ENCODE peak calls at places on chromosomes 1 and 21, in nine cellular contexts. Y, E, I, Q, X, N, C, V and M are unnamed samples.

GRCh38 chr1:203252678-203253077 is 23.2 kb upstream of the CHIT1 start:
- DNase-seq in Y (no peak), E (no peak), I (no peak), Q (no peak), X (no peak), N (no peak), C (no peak), V (no peak), M (no peak)

GRCh38 chr1:204505674-204506073 is 10.5 kb upstream of the MDM4 start:
- DNase-seq in Y (no peak), E (no peak), I (no peak), Q (no peak), X (no peak), N (no peak), C (no peak), V (no peak), M (no peak)

GRCh38 chr1:15584489-15585363 is at the start of gene AGMAT:
- DNase-seq in Y (peak; percentile 50), E (no peak), I (peak; percentile 78), Q (peak; percentile 51), X (peak; percentile 27), N (peak; percentile 62), C (no peak), V (no peak), M (no peak)

GRCh38 chr1:32465541-32466002 is 700 bp downstream of the ZBTB8B start:
- DNase-seq in Y (no peak), E (no peak), I (no peak), Q (no peak), X (no peak), N (no peak), C (no peak), V (no peak), M (no peak)

GRCh38 chr1:214615871-214616270 is 12.9 kb downstream of the CENPF start:
- DNase-seq in Y (no peak), E (peak; percentile 34), I (no peak), Q (no peak), X (no peak), N (no peak), C (no peak), V (no peak), M (no peak)

GRCh38 chr1:182163821-182164223 is 102.3 kb upstream of the ZNF648 start:
- DNase-seq in Y (no peak), E (no peak), I (no peak), Q (no peak), X (no peak), N (no peak), C (peak; percentile 57), V (no peak), M (no peak)

GRCh38 chr1:164885311-164885710 is 326.3 kb downstream of the PBX1 start:
- DNase-seq in Y (no peak), E (no peak), I (no peak), Q (no peak), X (no peak), N (no peak), C (no peak), V (no peak), M (no peak)

GRCh38 chr21:27647401-27647800 is 680.5 kb upstream of the ADAMTS5 start:
- DNase-seq in Y (no peak), E (no peak), I (no peak), Q (no peak), X (no peak), N (no peak), C (no peak), V (no peak), M (no peak)

GRCh38 chr1:245155186-245156040 is 628 bp downstream of the KIF26B start:
- DNase-seq in Y (no peak), E (no peak), I (no peak), Q (peak; percentile 35), X (no peak), N (no peak), C (no peak), V (no peak), M (no peak)

GRCh38 chr1:193355179-193355578 is 168.8 kb upstream of the B3GALT2 start:
- DNase-seq in Y (no peak), E (peak; percentile 34), I (no peak), Q (peak; percentile 87), X (no peak), N (no peak), C (no peak), V (no peak), M (no peak)

GRCh38 chr1:49197081-49197480 is 420.4 kb upstream of the BEND5 start:
- DNase-seq in Y (no peak), E (no peak), I (no peak), Q (no peak), X (no peak), N (no peak), C (no peak), V (no peak), M (peak; percentile 25)

GRCh38 chr1:207941664-207942063 is 30.7 kb upstream of the CD34 start:
- DNase-seq in Y (peak; percentile 60), E (peak; percentile 70), I (no peak), Q (no peak), X (no peak), N (no peak), C (peak; percentile 84), V (no peak), M (no peak)

GRCh38 chr1:228277491-228278431 is 69.9 kb downstream of the OBSCN start:
- DNase-seq in Y (peak; percentile 45), E (no peak), I (no peak), Q (no peak), X (no peak), N (no peak), C (no peak), V (no peak), M (no peak)

GRCh38 chr21:18840239-18840638 is 436.7 kb upstream of the TMPRSS15 start:
- DNase-seq in Y (no peak), E (peak; percentile 46), I (peak; percentile 25), Q (no peak), X (no peak), N (no peak), C (no peak), V (no peak), M (no peak)